ENCODE peak calls at places on chromosomes 1 and 21, in eight cellular contexts. L is Panc1, E is progenitor cell of endocrine pancreas, I is AG10803, S is GM10248, Q is right lobe of liver, C is GM13977, Y is lung. N is an unnamed sample.

GRCh38 chr21:26194326-26194725 is 23.8 kb upstream of the APP start:
- DNase-seq in L (no peak), E (no peak), I (peak), S (no peak), Q (no peak), C (no peak), Y (no peak), N (no peak)

GRCh38 chr1:117652421-117652820 is 46.6 kb downstream of the TENT5C start:
- DNase-seq in L (no peak), E (no peak), I (no peak), S (no peak), Q (no peak), C (no peak), Y (no peak), N (no peak)

GRCh38 chr1:217431395-217431794 is 199.5 kb downstream of the GPATCH2 start:
- DNase-seq in L (no peak), E (no peak), I (no peak), S (no peak), Q (no peak), C (no peak), Y (no peak), N (no peak)

GRCh38 chr1:83065952-83066727 is 932.8 kb downstream of the TTLL7 start:
- DNase-seq in L (no peak), E (no peak), I (no peak), S (no peak), Q (no peak), C (no peak), Y (no peak), N (no peak)

GRCh38 chr1:55338448-55338820 is 123.3 kb upstream of the USP24 start:
- DNase-seq in L (no peak), E (no peak), I (no peak), S (no peak), Q (no peak), C (no peak), Y (no peak), N (peak)

GRCh38 chr1:97042551-97042950 is 321.0 kb downstream of the PTBP2 start:
- DNase-seq in L (no peak), E (no peak), I (peak), S (no peak), Q (no peak), C (no peak), Y (no peak), N (no peak)

GRCh38 chr1:218369688-218370511 is 24.8 kb downstream of the TGFB2 start:
- DNase-seq in L (no peak), E (no peak), I (peak), S (no peak), Q (no peak), C (no peak), Y (no peak), N (no peak)

GRCh38 chr21:26532208-26532607 is 40.9 kb downstream of the CYYR1 start:
- DNase-seq in L (no peak), E (no peak), I (no peak), S (no peak), Q (no peak), C (no peak), Y (no peak), N (no peak)

GRCh38 chr1:167416506-167416905 is 101.8 kb downstream of the CD247 start:
- DNase-seq in L (no peak), E (no peak), I (no peak), S (no peak), Q (no peak), C (no peak), Y (peak), N (no peak)

GRCh38 chr1:240271081-240271480 is 179.4 kb downstream of the FMN2 start:
- DNase-seq in L (no peak), E (no peak), I (no peak), S (no peak), Q (no peak), C (no peak), Y (no peak), N (no peak)

GRCh38 chr21:46500224-46500861 is 41.7 kb downstream of the DIP2A start:
- DNase-seq in L (no peak), E (no peak), I (peak), S (peak), Q (no peak), C (peak), Y (no peak), N (no peak)

GRCh38 chr1:82487778-82488177 is 687.0 kb downstream of the ADGRL2 start:
- DNase-seq in L (no peak), E (no peak), I (no peak), S (no peak), Q (no peak), C (no peak), Y (no peak), N (no peak)

GRCh38 chr1:85605519-85606413 is 25.2 kb downstream of the CCN1 start:
- DNase-seq in L (peak), E (no peak), I (no peak), S (no peak), Q (no peak), C (no peak), Y (no peak), N (no peak)

GRCh38 chr21:41739011-41739410 is 27.8 kb downstream of the RIPK4 start:
- DNase-seq in L (no peak), E (no peak), I (no peak), S (no peak), Q (no peak), C (no peak), Y (no peak), N (no peak)

GRCh38 chr21:43997766-43998742 is 14.1 kb upstream of the TRAPPC10 start:
- DNase-seq in L (no peak), E (no peak), I (no peak), S (no peak), Q (no peak), C (no peak), Y (no peak), N (no peak)

GRCh38 chr1:243525085-243525487 is 269.2 kb downstream of the SDCCAG8 start:
- DNase-seq in L (no peak), E (no peak), I (peak), S (no peak), Q (no peak), C (no peak), Y (no peak), N (no peak)

GRCh38 chr1:243253211-243253926 is 1.7 kb downstream of the CEP170 start:
- DNase-seq in L (no peak), E (no peak), I (peak), S (no peak), Q (no peak), C (no peak), Y (no peak), N (no peak)

GRCh38 chr1:236489710-236490377 is 33.9 kb upstream of the LGALS8 start:
- DNase-seq in L (peak), E (no peak), I (peak), S (peak), Q (peak), C (peak), Y (no peak), N (no peak)

GRCh38 chr1:39981957-39982356 is 27.0 kb downstream of the MFSD2A start:
- DNase-seq in L (peak), E (no peak), I (peak), S (no peak), Q (peak), C (no peak), Y (no peak), N (no peak)

GRCh38 chr1:31588751-31589515 is 12.6 kb downstream of the TINAGL1 start:
- DNase-seq in L (no peak), E (no peak), I (no peak), S (no peak), Q (no peak), C (no peak), Y (no peak), N (no peak)

GRCh38 chr1:164718821-164719220 is 159.8 kb downstream of the PBX1 start:
- DNase-seq in L (no peak), E (no peak), I (peak), S (no peak), Q (no peak), C (no peak), Y (no peak), N (no peak)

GRCh38 chr1:7705048-7705907 is 65.8 kb upstream of the VAMP3 start:
- DNase-seq in L (no peak), E (no peak), I (no peak), S (no peak), Q (no peak), C (no peak), Y (no peak), N (peak)

GRCh38 chr1:67846538-67846937 is 13.3 kb upstream of the GNG12 start:
- DNase-seq in L (no peak), E (no peak), I (no peak), S (no peak), Q (no peak), C (no peak), Y (no peak), N (no peak)

GRCh38 chr1:189669846-189670245 is 807.8 kb downstream of the BRINP3 start:
- DNase-seq in L (no peak), E (no peak), I (no peak), S (no peak), Q (no peak), C (no peak), Y (no peak), N (no peak)

GRCh38 chr1:67840449-67840848 is 7.2 kb upstream of the GNG12 start:
- DNase-seq in L (no peak), E (no peak), I (peak), S (no peak), Q (no peak), C (no peak), Y (no peak), N (no peak)

GRCh38 chr1:41598325-41598724 is 113.8 kb upstream of the EDN2 start:
- DNase-seq in L (no peak), E (no peak), I (no peak), S (no peak), Q (no peak), C (no peak), Y (no peak), N (no peak)

GRCh38 chr1:41599912-41600311 is 115.4 kb upstream of the EDN2 start:
- DNase-seq in L (no peak), E (no peak), I (peak), S (no peak), Q (no peak), C (no peak), Y (no peak), N (no peak)
- TF ChIP-seq CTCF in L (peak), E (peak), I (peak), S (no peak), Q (peak), C (no peak), Y (no peak), N (no peak)

GRCh38 chr1:219916257-219916656 is 12.1 kb downstream of the SLC30A10 start:
- DNase-seq in L (no peak), E (no peak), I (no peak), S (no peak), Q (no peak), C (no peak), Y (no peak), N (no peak)
- TF ChIP-seq CTCF in L (no peak), E (no peak), I (no peak), S (no peak), Q (no peak), C (no peak), Y (no peak), N (no peak)

GRCh38 chr1:154456631-154457030 is 45.4 kb upstream of the TDRD10 start:
- DNase-seq in L (no peak), E (no peak), I (no peak), S (no peak), Q (no peak), C (no peak), Y (no peak), N (no peak)
- TF ChIP-seq CTCF in L (no peak), E (no peak), I (no peak), S (no peak), Q (no peak), C (no peak), Y (no peak), N (no peak)

GRCh38 chr1:37622131-37622530 is 12.6 kb downstream of the RSPO1 start:
- DNase-seq in L (no peak), E (no peak), I (no peak), S (no peak), Q (no peak), C (no peak), Y (no peak), N (peak)
- TF ChIP-seq CTCF in L (no peak), E (no peak), I (no peak), S (no peak), Q (no peak), C (no peak), Y (no peak), N (no peak)

GRCh38 chr1:203306970-203307541 is 1.7 kb downstream of the BTG2 start:
- DNase-seq in L (no peak), E (no peak), I (no peak), S (no peak), Q (no peak), C (no peak), Y (no peak), N (peak)

GRCh38 chr1:203307690-203308126 is 2.4 kb downstream of the BTG2 start:
- DNase-seq in L (no peak), E (no peak), I (no peak), S (no peak), Q (no peak), C (no peak), Y (no peak), N (no peak)

GRCh38 chr1:203306089-203306969 is 1.0 kb downstream of the BTG2 start:
- DNase-seq in L (no peak), E (no peak), I (peak), S (peak), Q (peak), C (peak), Y (peak), N (peak)

GRCh38 chr1:203309115-203309429 is 3.8 kb downstream of the BTG2 start:
- DNase-seq in L (no peak), E (no peak), I (no peak), S (no peak), Q (no peak), C (no peak), Y (no peak), N (no peak)

GRCh38 chr1:203308205-203309114 is 3.1 kb downstream of the BTG2 start:
- DNase-seq in L (no peak), E (no peak), I (no peak), S (no peak), Q (no peak), C (no peak), Y (no peak), N (no peak)
- TF ChIP-seq CTCF in L (no peak), E (no peak), I (no peak), S (no peak), Q (no peak), C (no peak), Y (no peak), N (no peak)

DNA sequence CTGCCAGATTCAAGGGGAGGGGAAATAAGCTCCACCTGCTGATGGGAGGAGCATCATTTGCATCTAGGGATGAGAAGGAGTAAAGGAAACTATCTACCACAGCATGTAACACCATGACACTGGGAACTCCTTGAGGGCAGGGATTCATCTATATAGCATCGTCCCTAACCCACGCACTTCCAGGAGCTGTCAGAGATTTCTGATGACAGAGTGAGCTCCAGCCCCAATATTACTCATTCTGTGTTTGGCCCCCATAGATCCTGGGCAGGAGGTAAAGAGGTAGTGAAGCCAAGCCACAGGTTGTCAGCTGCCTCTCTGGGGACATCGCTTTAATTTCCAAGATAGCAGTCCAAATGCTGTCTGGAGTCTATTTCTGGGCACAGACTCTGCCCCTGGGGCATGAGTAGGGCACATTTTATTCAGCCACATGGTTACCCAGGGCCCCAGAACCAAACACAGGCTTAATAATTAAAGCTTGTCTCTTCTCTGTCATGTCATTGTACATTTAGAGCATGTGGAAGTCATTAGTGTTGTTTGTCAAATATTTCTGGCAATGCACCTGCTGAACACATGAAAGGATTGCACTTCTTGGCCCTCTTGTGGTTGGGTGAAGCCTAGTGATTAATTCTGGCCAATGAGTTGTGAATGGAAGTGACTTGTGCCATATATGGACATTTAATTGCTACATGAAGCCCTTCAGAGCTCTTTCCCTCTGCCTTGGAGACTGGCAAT is 105.9 kb upstream of the POU3F1 start:
- DNase-seq in L (no peak), E (no peak), I (no peak), S (no peak), Q (no peak), C (no peak), Y (no peak), N (no peak)
- TF ChIP-seq CTCF in L (peak), E (peak), I (peak), S (no peak), Q (peak), C (no peak), Y (no peak), N (no peak)

GRCh38 chr1:89600792-89601191 is 32.1 kb upstream of the LRRC8C start:
- DNase-seq in L (no peak), E (no peak), I (no peak), S (no peak), Q (no peak), C (no peak), Y (no peak), N (no peak)

GRCh38 chr1:89594096-89594740 is 38.7 kb upstream of the LRRC8C start:
- DNase-seq in L (no peak), E (no peak), I (no peak), S (no peak), Q (no peak), C (no peak), Y (no peak), N (no peak)

GRCh38 chr1:89602871-89603404 is 30.0 kb upstream of the LRRC8C start:
- DNase-seq in L (no peak), E (no peak), I (no peak), S (no peak), Q (no peak), C (no peak), Y (no peak), N (peak)

GRCh38 chr1:89599332-89599630 is 33.6 kb upstream of the LRRC8C start:
- DNase-seq in L (no peak), E (no peak), I (no peak), S (no peak), Q (no peak), C (no peak), Y (no peak), N (no peak)

GRCh38 chr1:89598450-89599331 is 34.2 kb upstream of the LRRC8C start:
- DNase-seq in L (peak), E (no peak), I (peak), S (peak), Q (no peak), C (peak), Y (no peak), N (no peak)
- TF ChIP-seq CTCF in L (peak), E (peak), I (peak), S (peak), Q (peak), C (peak), Y (peak), N (peak)

GRCh38 chr1:18992646-18993045 is 36.2 kb upstream of the IFFO2 start:
- DNase-seq in L (no peak), E (no peak), I (no peak), S (no peak), Q (no peak), C (no peak), Y (no peak), N (no peak)
- TF ChIP-seq CTCF in L (no peak), E (no peak), I (no peak), S (no peak), Q (no peak), C (no peak), Y (no peak), N (no peak)